ENCODE peak calls at places on chromosomes 11 and 22, in four cellular contexts. G, N, Q and W are unnamed samples.

GRCh38 chr11:68796779-68797178 is 44.9 kb downstream of the CPT1A start:
- DNase-seq in G (no peak), N (no peak), Q (no peak), W (no peak)

GRCh38 chr11:102287963-102288744 is 29.1 kb upstream of the BIRC3 start:
- DNase-seq in G (no peak), N (peak), Q (peak), W (no peak)

GRCh38 chr11:130166457-130166784 is 6.8 kb downstream of the ST14 start:
- DNase-seq in G (no peak), N (no peak), Q (peak), W (no peak)

GRCh38 chr11:67275606-67276409 is 9.5 kb downstream of the GRK2 start:
- DNase-seq in G (no peak), N (no peak), Q (no peak), W (peak)

GRCh38 chr22:26718905-26719304 is 61.5 kb downstream of the MIAT start:
- DNase-seq in G (no peak), N (no peak), Q (peak), W (no peak)

GRCh38 chr11:46099973-46100335 is 21.3 kb downstream of the PHF21A start:
- DNase-seq in G (no peak), N (no peak), Q (peak), W (no peak)

GRCh38 chr11:6315811-6316425 is 4.4 kb downstream of the CAVIN3 start:
- DNase-seq in G (no peak), N (peak), Q (peak), W (peak)

GRCh38 chr11:16812274-16812673 is 73.8 kb downstream of the C11orf58 start:
- DNase-seq in G (no peak), N (no peak), Q (no peak), W (no peak)

GRCh38 chr11:121318848-121319834 is 26.6 kb downstream of the SC5D start:
- DNase-seq in G (no peak), N (peak), Q (peak), W (no peak)

GRCh38 chr11:117859061-117859460 is 17.4 kb downstream of the FXYD6 start:
- DNase-seq in G (no peak), N (no peak), Q (no peak), W (no peak)

GRCh38 chr11:418343-419247 is 3.8 kb upstream of the SIGIRR start:
- DNase-seq in G (no peak), N (no peak), Q (no peak), W (peak)

GRCh38 chr22:30423296-30423958 is 2.1 kb upstream of the MTFP1 start:
- DNase-seq in G (peak), N (peak), Q (no peak), W (peak)

GRCh38 chr22:38861927-38862326 is 10.1 kb downstream of the CBX6 start:
- DNase-seq in G (no peak), N (no peak), Q (no peak), W (no peak)

GRCh38 chr11:132072880-132073213 is 702.4 kb downstream of the NTM start:
- DNase-seq in G (no peak), N (no peak), Q (peak), W (no peak)

GRCh38 chr11:34769224-34769623 is 147.0 kb downstream of the APIP start:
- DNase-seq in G (no peak), N (no peak), Q (no peak), W (no peak)

GRCh38 chr11:62732830-62733229 is 4.5 kb downstream of the TTC9C start:
- DNase-seq in G (no peak), N (no peak), Q (peak), W (no peak)

GRCh38 chr22:41401781-41402648 is 20.3 kb downstream of the TEF start:
- DNase-seq in G (no peak), N (no peak), Q (peak), W (no peak)